ENCODE peak calls at places on chromosomes 1 and 21, in four cellular contexts. I is HL-60, V is K562, U is GM12878. L is an unnamed sample.

GRCh38 chr1:96510911-96511310 is 210.7 kb upstream of the PTBP2 start:
- DNase-seq in I (no peak), U (no peak), V (no peak), L (no peak)

GRCh38 chr1:8966606-8967005 is 20.9 kb downstream of the CA6 start:
- DNase-seq in V (no peak), I (no peak), U (no peak), L (no peak)

GRCh38 chr21:42562258-42562657 is 48.6 kb downstream of the SLC37A1 start:
- DNase-seq in I (no peak), V (no peak), U (no peak), L (no peak)

GRCh38 chr1:6392081-6392879 is 1.3 kb downstream of the ACOT7 start:
- DNase-seq in I (peak), V (peak), U (no peak), L (no peak)

GRCh38 chr1:12462586-12462985 is 155.4 kb downstream of the DHRS3 start:
- DNase-seq in I (no peak), V (no peak), U (no peak), L (no peak)

GRCh38 chr1:216630532-216630931 is 92.7 kb downstream of the ESRRG start:
- DNase-seq in V (no peak), I (no peak), U (no peak), L (no peak)

GRCh38 chr1:28119576-28119975 is 31.2 kb upstream of the EYA3 start:
- DNase-seq in I (no peak), U (no peak), V (no peak), L (no peak)

GRCh38 chr21:39071623-39072214 is 111.5 kb downstream of the PSMG1 start:
- DNase-seq in V (no peak), U (no peak), I (no peak), L (no peak)

GRCh38 chr21:42120056-42120903 is 49.2 kb downstream of the UMODL1 start:
- DNase-seq in U (no peak), I (peak), V (no peak), L (no peak)

GRCh38 chr1:1337793-1338147 is 6.7 kb downstream of the TAS1R3 start:
- DNase-seq in U (no peak), V (peak), I (no peak), L (peak)

GRCh38 chr1:214349781-214350180 is 68.8 kb downstream of the SMYD2 start:
- DNase-seq in U (no peak), V (no peak), I (no peak), L (no peak)

GRCh38 chr1:114458208-114458777 is 52.7 kb downstream of the TRIM33 start:
- DNase-seq in V (peak), I (peak), U (no peak), L (no peak)

GRCh38 chr1:32240140-32240951 is 6.7 kb upstream of the FAM167B start:
- DNase-seq in I (peak), V (no peak), U (no peak), L (no peak)

GRCh38 chr1:245051349-245052221 is 103.2 kb upstream of the KIF26B start:
- DNase-seq in V (peak), U (no peak), I (peak), L (no peak)

GRCh38 chr1:233075045-233075444 is 124.6 kb downstream of the NTPCR start:
- DNase-seq in V (no peak), I (no peak), U (no peak), L (no peak)

GRCh38 chr1:27032119-27032461 is 19.4 kb upstream of the TENT5B start:
- DNase-seq in V (no peak), U (no peak), I (no peak), L (no peak)

GRCh38 chr1:3066826-3067225 is 2.2 kb upstream of the PRDM16 start:
- DNase-seq in V (no peak), I (no peak), U (no peak), L (no peak)

GRCh38 chr1:167357305-167357704 is 136.6 kb downstream of the POU2F1 start:
- DNase-seq in I (no peak), V (no peak), U (peak), L (no peak)

GRCh38 chr1:227780101-227781044 is 35.1 kb upstream of the PRSS38 start:
- DNase-seq in V (no peak), U (no peak), I (no peak), L (no peak)

GRCh38 chr1:227785094-227785811 is 30.2 kb upstream of the PRSS38 start:
- DNase-seq in V (no peak), U (no peak), I (no peak), L (no peak)

GRCh38 chr1:227781314-227781930 is 34.1 kb upstream of the PRSS38 start:
- DNase-seq in U (no peak), V (no peak), I (no peak), L (no peak)

GRCh38 chr1:227779651-227780050 is 35.8 kb upstream of the PRSS38 start:
- DNase-seq in U (no peak), I (no peak), V (no peak), L (no peak)

DNA sequence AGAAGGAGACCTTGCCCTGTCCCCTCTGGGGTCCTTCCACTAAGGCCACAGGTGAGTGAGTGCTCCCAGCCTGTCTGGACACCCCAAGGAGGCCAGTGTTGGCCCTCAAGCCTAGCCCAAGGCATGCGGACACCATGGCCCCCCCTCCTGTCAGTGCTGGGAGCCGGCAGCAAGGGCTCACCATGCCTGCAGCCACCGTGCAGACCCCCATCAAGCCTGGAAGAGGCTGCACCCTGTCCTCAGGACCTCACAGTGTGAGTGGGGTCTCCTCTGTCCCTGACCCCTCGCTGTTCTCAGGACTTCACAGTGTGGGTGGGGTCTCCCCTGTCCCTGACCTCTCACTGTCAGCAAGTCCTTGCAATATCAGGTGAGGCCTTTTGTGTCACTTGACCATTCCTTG is 33.2 kb upstream of the PRSS38 start:
- DNase-seq in I (no peak), V (no peak), U (no peak), L (no peak)
- TF ChIP-seq SPI1 in I (no peak), V (no peak), U (no peak), L (no peak)

DNA sequence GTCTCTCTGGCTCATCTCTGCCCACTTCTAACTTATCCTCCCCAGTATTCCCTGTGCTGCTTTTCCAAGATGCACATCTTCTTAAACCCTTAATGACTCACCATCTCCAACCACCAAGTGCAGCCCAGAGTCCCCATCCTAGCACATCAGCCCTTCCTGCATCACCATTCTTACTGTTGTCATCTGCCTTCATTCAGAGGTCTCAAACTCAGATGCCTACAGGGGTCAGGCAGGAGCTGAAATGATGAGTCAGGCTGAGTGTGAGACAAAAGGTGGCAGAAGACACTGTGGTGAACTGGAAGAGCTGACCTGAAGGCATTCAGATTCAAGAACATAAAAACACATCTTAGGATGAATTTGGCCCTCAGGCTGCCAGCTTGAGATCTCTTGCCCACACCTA is 34.6 kb downstream of the OLFML2B start:
- DNase-seq in U (no peak), V (peak), I (peak), L (no peak)
- TF ChIP-seq SPI1 in U (no peak), V (no peak), I (no peak), L (no peak)

DNA sequence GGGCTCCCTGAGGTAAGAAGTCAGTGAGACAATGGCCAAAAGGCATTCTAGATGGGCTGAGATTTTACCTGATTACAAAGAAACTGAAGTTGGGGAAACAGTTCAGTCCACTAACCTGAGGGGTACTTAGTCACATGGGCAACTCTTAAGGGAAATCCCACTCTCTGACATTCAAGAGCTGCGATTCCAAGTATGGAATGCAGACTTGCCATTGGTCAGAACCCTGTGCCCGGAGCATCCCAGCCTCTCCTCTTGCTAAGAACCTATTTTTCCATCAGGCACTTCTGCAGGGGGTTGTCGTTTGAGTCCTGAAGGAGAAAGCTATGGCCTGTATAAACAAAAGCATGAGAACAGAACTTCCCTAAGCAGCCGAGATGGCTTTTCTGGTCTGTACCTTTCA is 434.9 kb upstream of the DAB1 start:
- DNase-seq in V (no peak), I (no peak), U (no peak), L (no peak)
- TF ChIP-seq SPI1 in V (no peak), I (no peak), U (no peak), L (no peak)

GRCh38 chr21:43880111-43880985 is 15.3 kb downstream of the AGPAT3 start:
- DNase-seq in I (no peak), V (no peak), U (no peak), L (no peak)
- TF ChIP-seq SPI1 in I (no peak), V (no peak), U (no peak), L (no peak)

L was measured in GM12891.